ENCODE peak calls at places on chromosomes 2 and 18, in nine cellular contexts. A is OCI-LY7, K is GM23248, R is suprapubic skin, J is fibroblast of lung, Y is breast epithelium, F is endodermal cell, B is right cardiac atrium, X is PC-3. I is an unnamed sample.

GRCh38 chr2:75846683-75847190 is 136.0 kb upstream of the GCFC2 start:
- DNase-seq in A (no peak), K (no peak), R (no peak), J (no peak), Y (no peak), F (no peak), B (no peak), X (no peak), I (no peak)

GRCh38 chr18:1306641-1307040 is 402.0 kb downstream of the ADCYAP1 start:
- DNase-seq in A (no peak), K (no peak), R (no peak), J (no peak), Y (no peak), F (no peak), B (no peak), X (no peak), I (no peak)

GRCh38 chr2:150484461-150484931 is 3.0 kb downstream of the RND3 start:
- DNase-seq in A (no peak), K (peak), R (no peak), J (peak), Y (no peak), F (no peak), B (peak), X (peak), I (no peak)

GRCh38 chr2:202115385-202116060 is 42.5 kb downstream of the KIAA2012 start:
- DNase-seq in A (no peak), K (peak), R (no peak), J (peak), Y (no peak), F (no peak), B (no peak), X (peak), I (no peak)

GRCh38 chr2:216694201-216694825 is 1.0 kb downstream of the IGFBP5 start:
- DNase-seq in A (no peak), K (peak), R (no peak), J (peak), Y (no peak), F (peak), B (peak), X (peak), I (peak)

GRCh38 chr2:45199973-45200372 is 190.7 kb upstream of the SIX2 start:
- DNase-seq in A (no peak), K (peak), R (no peak), J (no peak), Y (no peak), F (no peak), B (no peak), X (no peak), I (no peak)

GRCh38 chr2:7027961-7028655 is 110.9 kb downstream of the RNF144A start:
- DNase-seq in A (no peak), K (no peak), R (no peak), J (no peak), Y (no peak), F (no peak), B (no peak), X (no peak), I (no peak)

GRCh38 chr2:207833265-207833751 is 63.6 kb upstream of the FZD5 start:
- DNase-seq in A (no peak), K (peak), R (no peak), J (no peak), Y (no peak), F (no peak), B (no peak), X (peak), I (no peak)

GRCh38 chr2:221095381-221095780 is 476.7 kb downstream of the EPHA4 start:
- DNase-seq in A (no peak), K (no peak), R (no peak), J (no peak), Y (no peak), F (no peak), B (no peak), X (no peak), I (no peak)

GRCh38 chr2:235841863-235842262 is 326.3 kb downstream of the GBX2 start:
- DNase-seq in A (no peak), K (no peak), R (no peak), J (no peak), Y (no peak), F (no peak), B (no peak), X (no peak), I (no peak)

GRCh38 chr2:97677480-97677879 is 8.0 kb downstream of the C2orf92 start:
- DNase-seq in A (no peak), K (no peak), R (no peak), J (no peak), Y (no peak), F (no peak), B (no peak), X (no peak), I (no peak)

DNA sequence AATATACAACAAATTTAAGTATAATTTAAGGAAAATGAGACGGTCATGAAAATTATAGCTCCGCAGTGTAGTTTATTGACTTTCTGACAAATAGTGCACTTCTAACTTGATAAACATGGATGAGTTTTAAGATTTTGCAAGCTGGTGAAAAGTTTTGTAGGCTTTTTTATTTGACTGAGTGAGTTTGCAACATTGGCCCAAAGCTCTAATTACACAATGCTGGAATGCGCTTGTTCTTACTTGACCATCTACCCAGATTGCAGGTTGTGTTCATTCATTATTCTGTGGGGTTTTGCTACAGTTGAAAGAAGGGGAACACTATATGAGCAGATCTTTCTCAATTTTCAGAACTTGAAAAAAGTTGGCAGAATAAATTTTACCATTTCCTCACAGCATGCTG is 13.5 kb downstream of the SPOPL start:
- DNase-seq in A (no peak), K (no peak), R (no peak), J (peak), Y (no peak), F (no peak), B (no peak), X (no peak), I (no peak)
- H3K27ac ChIP-seq in A (no peak), K (no peak), R (no peak), J (no peak), Y (no peak), F (no peak), B (no peak), X (no peak), I (no peak)

GRCh38 chr2:239949537-239949936 is 75.6 kb downstream of the NDUFA10 start:
- DNase-seq in A (no peak), K (no peak), R (no peak), J (no peak), Y (no peak), F (no peak), B (no peak), X (no peak), I (peak)
- H3K27ac ChIP-seq in A (no peak), K (no peak), R (no peak), J (no peak), Y (no peak), F (no peak), B (no peak), X (no peak), I (no peak)

DNA sequence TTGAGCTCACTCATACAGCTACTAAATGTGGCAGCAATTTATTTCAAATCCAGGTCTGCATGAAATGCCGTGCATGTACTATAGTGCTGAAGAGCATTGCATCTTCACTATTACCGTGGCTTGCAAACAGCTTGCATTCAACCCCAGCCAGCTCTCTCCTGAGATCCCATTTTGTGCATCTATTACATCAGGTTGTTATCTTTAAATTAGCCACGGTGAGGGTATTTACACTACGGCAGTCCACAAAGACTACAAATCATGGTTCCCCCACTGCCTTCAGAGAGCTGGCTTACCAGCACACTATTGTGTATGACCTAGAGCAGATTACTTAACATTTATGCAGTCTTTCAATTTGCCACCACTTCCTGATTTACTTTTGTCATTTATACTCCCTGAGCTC is 621.3 kb upstream of the LRATD1 start:
- DNase-seq in A (no peak), K (no peak), R (no peak), J (no peak), Y (no peak), F (no peak), B (no peak), X (no peak), I (no peak)
- H3K27ac ChIP-seq in A (no peak), K (no peak), R (no peak), J (no peak), Y (no peak), F (no peak), B (no peak), X (no peak), I (no peak)

GRCh38 chr2:26268184-26268583 is 23.4 kb downstream of the HADHB start:
- DNase-seq in A (no peak), K (peak), R (no peak), J (peak), Y (no peak), F (no peak), B (no peak), X (no peak), I (no peak)
- H3K27ac ChIP-seq in A (no peak), K (peak), R (no peak), J (no peak), Y (no peak), F (no peak), B (peak), X (no peak), I (no peak)

GRCh38 chr2:205659922-205660321 is 22.4 kb upstream of the NRP2 start:
- DNase-seq in A (no peak), K (no peak), R (no peak), J (no peak), Y (no peak), F (no peak), B (no peak), X (no peak), I (no peak)
- H3K27ac ChIP-seq in A (no peak), K (peak), R (no peak), J (no peak), Y (peak), F (no peak), B (no peak), X (no peak), I (peak)

GRCh38 chr2:120923426-120923825 is 187.8 kb downstream of the GLI2 start:
- DNase-seq in A (no peak), K (no peak), R (no peak), J (no peak), Y (no peak), F (no peak), B (no peak), X (no peak), I (no peak)

GRCh38 chr2:120930236-120930635 is 194.6 kb downstream of the GLI2 start:
- DNase-seq in A (no peak), K (peak), R (no peak), J (no peak), Y (no peak), F (no peak), B (no peak), X (no peak), I (no peak)

GRCh38 chr2:120929829-120930228 is 194.2 kb downstream of the GLI2 start:
- DNase-seq in A (no peak), K (peak), R (no peak), J (no peak), Y (no peak), F (no peak), B (no peak), X (no peak), I (no peak)

GRCh38 chr2:120924924-120925323 is 189.3 kb downstream of the GLI2 start:
- DNase-seq in A (no peak), K (no peak), R (no peak), J (no peak), Y (no peak), F (no peak), B (no peak), X (no peak), I (no peak)

DNA sequence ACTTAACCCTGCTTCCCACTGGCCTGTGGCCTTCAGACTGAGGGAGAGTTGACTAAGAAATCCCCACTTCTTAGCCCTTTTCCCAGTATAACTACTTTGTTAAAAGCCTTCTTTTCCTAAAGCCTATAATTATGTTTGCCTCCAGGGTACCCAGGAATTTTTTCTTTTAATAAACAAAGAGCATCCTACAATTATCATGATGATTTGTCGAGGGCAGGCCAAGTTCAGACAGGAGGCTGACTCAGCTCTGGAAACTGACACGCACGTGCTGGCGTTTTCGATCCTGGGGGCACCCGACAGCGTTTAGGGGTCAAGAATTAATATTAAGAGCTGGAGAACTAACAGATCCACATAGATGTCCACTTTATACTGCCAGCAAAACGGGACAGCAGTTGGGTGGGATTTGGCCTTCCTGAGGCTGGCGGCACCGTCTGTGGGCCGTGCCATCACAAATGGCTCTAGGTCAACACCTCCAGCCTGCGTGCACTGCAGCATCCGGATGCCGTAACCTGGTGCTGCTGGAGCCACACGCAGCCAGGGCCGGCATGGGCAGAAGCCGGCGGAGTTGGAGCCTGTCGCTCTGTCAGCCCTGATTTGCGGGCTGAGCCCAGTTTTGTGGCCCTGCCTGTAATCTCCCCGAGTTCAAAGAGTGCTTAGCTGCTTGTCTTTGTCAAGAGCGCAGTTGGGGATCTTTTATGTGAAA is 190.9 kb downstream of the GLI2 start:
- DNase-seq in A (no peak), K (no peak), R (no peak), J (no peak), Y (no peak), F (no peak), B (no peak), X (no peak), I (no peak)
- H3K27ac ChIP-seq in A (no peak), K (no peak), R (no peak), J (no peak), Y (no peak), F (peak), B (no peak), X (no peak), I (no peak)

GRCh38 chr2:192090878-192091277 is 103.9 kb downstream of the TMEFF2 start:
- DNase-seq in A (no peak), K (no peak), R (no peak), J (no peak), Y (no peak), F (no peak), B (no peak), X (no peak), I (no peak)
- H3K27ac ChIP-seq in A (no peak), K (no peak), R (no peak), J (no peak), Y (no peak), F (no peak), B (no peak), X (no peak), I (no peak)